ENCODE peak calls at places on chromosomes 11 and 22, in six cellular contexts. W is posterior vena cava; X is pulmonary artery endothelial cell; A is left lung; U is stimulated activated CD4-positive, alpha-beta T cell treated with anti-CD3 and anti-CD28 coated beads, Interleukin-2, amount 100 ng/mL, for 48 hours; S is hippocampal formation. N is an unnamed sample.

GRCh38 chr11:73265278-73265810 is 6.8 kb upstream of the P2RY6 start:
- DNase-seq in W (peak), X (no peak), A (no peak), U (no peak), S (no peak), N (no peak)

GRCh38 chr22:19701420-19702145 is 12.7 kb upstream of the SEPTIN5 start:
- DNase-seq in W (peak), X (no peak), A (no peak), U (no peak), S (no peak), N (no peak)

GRCh38 chr11:75431533-75432525 is 1.2 kb downstream of the KLHL35 start:
- DNase-seq in W (peak), X (no peak), A (peak), U (no peak), S (no peak), N (peak)

GRCh38 chr11:9313648-9314290 is 624 bp downstream of the TMEM41B start:
- DNase-seq in W (no peak), X (no peak), A (no peak), U (no peak), S (no peak), N (peak)

GRCh38 chr22:39388261-39389011 is 11.1 kb upstream of the TAB1 start:
- DNase-seq in W (peak), X (peak), A (peak), U (peak), S (peak), N (peak)

GRCh38 chr22:44099696-44100095 is 75.6 kb downstream of the PARVB start:
- DNase-seq in W (peak), X (no peak), A (peak), U (no peak), S (no peak), N (no peak)

GRCh38 chr11:134882671-134883318 is 470.8 kb upstream of the B3GAT1 start:
- DNase-seq in W (no peak), X (no peak), A (no peak), U (no peak), S (no peak), N (no peak)

GRCh38 chr11:102513869-102514268 is 16.7 kb downstream of the MMP7 start:
- DNase-seq in W (no peak), X (no peak), A (no peak), U (no peak), S (no peak), N (no peak)

GRCh38 chr11:17986007-17986710 is 26.7 kb downstream of the SERGEF start:
- DNase-seq in W (peak), X (no peak), A (no peak), U (no peak), S (no peak), N (no peak)

GRCh38 chr11:117884994-117885393 is 8.5 kb upstream of the FXYD6 start:
- DNase-seq in W (peak), X (no peak), A (no peak), U (no peak), S (no peak), N (no peak)

N was measured in 8988T.